ENCODE peak calls at places on chromosome 10, in five cellular contexts. Z is fibroblast of pulmonary artery, M is AG10803, R is PC-9, Y is fibroblast of lung. E is an unnamed sample.

GRCh38 chr10:109676703-109677102 is 246.6 kb downstream of the XPNPEP1 start:
- DNase-seq in Z (no peak), M (peak; percentile 1), R (no peak), Y (peak; percentile 11), E (no peak)

GRCh38 chr10:59098811-59099452 is 77.5 kb upstream of the PHYHIPL start:
- DNase-seq in Z (no peak), M (peak; percentile 72), R (no peak), Y (peak; percentile 35), E (peak; percentile 37)

GRCh38 chr10:101782811-101783735 is at the start of gene NPM3:
- DNase-seq in Z (peak; percentile 73), M (peak; percentile 66), R (peak; percentile 66), Y (peak; percentile 73), E (peak; percentile 79)

GRCh38 chr10:21292763-21293517 is 232.5 kb downstream of the SKIDA1 start:
- DNase-seq in Z (peak; percentile 99), M (peak; percentile 99), R (peak; percentile 77), Y (peak; percentile 99), E (peak; percentile 98)

GRCh38 chr10:44988957-44989620 is 10.5 kb upstream of the DEPP1 start:
- DNase-seq in Z (no peak), M (no peak), R (no peak), Y (no peak), E (no peak)

GRCh38 chr10:63105811-63106755 is 27.0 kb upstream of the NRBF2 start:
- DNase-seq in Z (peak; percentile 62), M (peak; percentile 71), R (no peak), Y (peak; percentile 88), E (peak; percentile 55)

GRCh38 chr10:35565602-35566061 is 39.5 kb upstream of the GJD4 start:
- DNase-seq in Z (peak; percentile 28), M (peak; percentile 64), R (no peak), Y (peak; percentile 71), E (peak; percentile 30)

GRCh38 chr10:42866115-42866995 is 83.8 kb downstream of the BMS1 start:
- DNase-seq in Z (peak; percentile 80), M (peak; percentile 60), R (peak; percentile 84), Y (peak; percentile 61), E (peak; percentile 80)

GRCh38 chr10:72274730-72275350 is 1.1 kb downstream of the DDIT4 start:
- DNase-seq in Z (peak; percentile 82), M (peak; percentile 73), R (peak; percentile 72), Y (peak; percentile 32), E (peak; percentile 70)

GRCh38 chr10:131475043-131475442 is 163.5 kb upstream of the TCERG1L start:
- DNase-seq in Z (no peak), M (no peak), R (no peak), Y (no peak), E (no peak)

GRCh38 chr10:131475803-131476202 is 164.3 kb upstream of the TCERG1L start:
- DNase-seq in Z (no peak), M (no peak), R (no peak), Y (no peak), E (no peak)

GRCh38 chr10:131474426-131474825 is 162.9 kb upstream of the TCERG1L start:
- DNase-seq in Z (no peak), M (no peak), R (no peak), Y (no peak), E (no peak)

GRCh38 chr10:131478398-131478989 is 167.0 kb upstream of the TCERG1L start:
- DNase-seq in Z (no peak), M (no peak), R (no peak), Y (no peak), E (no peak)

GRCh38 chr10:131477457-131478205 is 166.1 kb upstream of the TCERG1L start:
- DNase-seq in Z (no peak), M (no peak), R (no peak), Y (no peak), E (no peak)
- TF ChIP-seq CTCF in Z (no peak), M (no peak), R (no peak), Y (no peak), E (no peak)

GRCh38 chr10:95221124-95221523 is 27.1 kb downstream of the ACSM6 start:
- DNase-seq in Z (peak; percentile 30), M (peak; percentile 61), R (peak; percentile 65), Y (peak; percentile 74), E (no peak)

GRCh38 chr10:95217476-95217875 is 23.4 kb downstream of the ACSM6 start:
- DNase-seq in Z (no peak), M (peak; percentile 39), R (no peak), Y (peak; percentile 74), E (no peak)

GRCh38 chr10:95225136-95225535 is 31.1 kb downstream of the ACSM6 start:
- DNase-seq in Z (no peak), M (no peak), R (no peak), Y (no peak), E (no peak)

GRCh38 chr10:95214793-95215192 is 20.8 kb downstream of the ACSM6 start:
- DNase-seq in Z (peak; percentile 33), M (no peak), R (no peak), Y (peak; percentile 74), E (peak; percentile 57)

DNA sequence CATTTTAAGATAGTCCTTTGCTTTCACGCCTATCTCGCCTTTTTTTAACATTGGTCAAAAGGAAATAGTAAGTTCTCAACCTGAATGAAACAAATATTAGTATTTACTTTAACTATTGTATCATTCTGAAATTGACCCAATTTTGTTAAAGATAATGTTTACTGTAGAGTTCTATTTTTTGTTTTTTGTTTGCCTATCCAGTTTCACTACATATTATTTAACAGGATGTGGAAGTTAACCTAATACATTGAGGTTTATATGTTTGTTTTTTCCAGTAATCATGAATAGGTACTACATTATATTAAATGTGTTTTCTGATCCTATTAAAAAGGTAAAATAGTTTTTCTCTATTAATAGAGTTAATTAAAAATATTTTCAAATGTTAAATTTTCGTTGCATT is 26.5 kb downstream of the ACSM6 start:
- DNase-seq in Z (no peak), M (no peak), R (no peak), Y (no peak), E (no peak)
- H3K4me3 ChIP-seq in Z (no peak overlapping the region), M (no peak overlapping the region), R (no peak overlapping the region), Y (no peak overlapping the region), E (no peak overlapping the region)

DNA sequence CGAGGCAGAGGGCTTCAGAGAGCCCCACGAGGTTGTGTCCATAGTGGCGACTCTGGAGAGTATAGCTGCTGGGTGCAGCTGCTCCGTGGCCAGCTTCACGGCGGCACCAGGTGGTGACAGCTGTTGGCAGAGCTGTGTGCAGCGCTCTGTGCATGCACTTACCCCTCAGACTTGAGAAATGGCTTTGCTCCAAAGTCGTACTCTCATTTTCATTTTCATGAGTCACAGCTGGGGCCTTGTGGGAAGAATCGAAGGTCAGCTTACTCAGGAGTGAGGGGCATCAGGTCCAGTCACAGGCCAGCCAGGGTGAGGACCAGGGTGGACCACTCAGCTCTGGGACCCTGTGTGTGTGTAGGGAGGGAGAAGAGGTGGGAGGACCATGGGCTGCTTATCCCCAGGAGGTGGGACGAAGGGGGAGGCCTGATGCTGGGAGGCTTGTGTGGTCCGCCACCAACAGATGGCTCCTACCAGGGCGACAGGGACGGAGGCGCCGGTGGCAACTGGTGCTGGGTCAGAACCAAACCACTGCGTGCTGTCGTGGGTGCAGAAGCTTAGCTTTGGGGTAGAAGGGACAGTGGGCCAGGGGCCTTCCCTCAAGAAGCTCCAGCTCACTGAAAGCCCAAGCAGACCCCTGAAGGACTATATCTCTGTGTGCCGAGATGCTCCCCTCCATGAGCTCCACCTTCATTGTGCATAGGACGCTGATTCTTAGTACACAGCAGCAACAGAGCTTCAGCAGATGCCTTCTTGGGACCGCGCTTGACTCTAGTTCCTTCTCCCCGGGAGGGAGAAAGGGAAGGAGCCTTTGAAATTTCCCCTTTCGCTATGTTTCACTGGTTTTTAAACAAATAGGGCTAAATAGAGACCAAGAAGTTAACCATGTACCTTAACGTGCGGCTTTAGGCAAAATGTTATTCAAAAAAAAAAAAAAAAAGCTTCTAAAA is 225.0 kb downstream of the CELF2 start:
- DNase-seq in Z (peak; percentile 49), M (peak; percentile 10), R (no peak), Y (peak; percentile 57), E (peak; percentile 1)
- TF ChIP-seq CTCF in Z (no peak), M (no peak), R (no peak), Y (no peak), E (no peak)

GRCh38 chr10:6738464-6738824 is 158.4 kb upstream of the PRKCQ start:
- DNase-seq in Z (no peak), M (no peak), R (no peak), Y (peak; percentile 18), E (no peak)
- H3K4me3 ChIP-seq in Z (no peak overlapping the region), M (peak overlapping the region; percentile 4), R (peak overlapping the region; percentile 65), Y (no peak overlapping the region), E (no peak overlapping the region)